ENCODE peak calls at places on chromosome 22, in five cellular contexts. C is fibroblast of lung, I is PC-3, Y is mammary epithelial cell, W is mesenchymal stem cell. G is an unnamed sample. For H3K4me1, the result is how much of the 10 kb centered on the place peaks cover.

GRCh38 chr22:41998361-41999261 is at the start of gene WBP2NL:
- DNase-seq in C (peak), I (peak), Y (peak), W (no peak), G (no peak)

GRCh38 chr22:37623075-37624016 is 14.7 kb downstream of the GGA1 start:
- DNase-seq in C (peak), I (peak), Y (no peak), W (peak), G (peak)

GRCh38 chr22:29312218-29313125 is 3.0 kb downstream of the RASL10A start:
- DNase-seq in C (no peak), I (no peak), Y (no peak), W (no peak), G (no peak)

GRCh38 chr22:22948651-22949611 is 61.3 kb downstream of the IGLL5 start:
- DNase-seq in C (peak), I (no peak), Y (no peak), W (no peak), G (no peak)

GRCh38 chr22:28072066-28072465 is 153.0 kb upstream of the PITPNB start:
- DNase-seq in C (no peak), I (peak), Y (peak), W (no peak), G (no peak)

GRCh38 chr22:38653741-38654140 is 2.5 kb downstream of the FAM227A start:
- DNase-seq in C (no peak), I (no peak), Y (no peak), W (no peak), G (no peak)

GRCh38 chr22:50329236-50329635 is 2.4 kb upstream of the DENND6B start:
- DNase-seq in C (no peak), I (peak), Y (peak), W (peak), G (no peak)

GRCh38 chr22:30694171-30694637 is 470 bp upstream of the OSBP2 start:
- DNase-seq in C (peak), I (peak), Y (peak), W (peak), G (peak)

GRCh38 chr22:37953437-37954179 is at the start of the genes C22orf23 and POLR2F:
- DNase-seq in C (peak), I (peak), Y (peak), W (peak), G (peak)

GRCh38 chr22:30541979-30542810 is 4.3 kb downstream of the SEC14L6 start:
- DNase-seq in C (peak), I (no peak), Y (no peak), W (peak), G (peak)

GRCh38 chr22:25895678-25896077 is 153.7 kb downstream of the MYO18B start:
- DNase-seq in C (no peak), I (no peak), Y (no peak), W (no peak), G (no peak)

GRCh38 chr22:48796295-48797015 is 1031.2 kb downstream of the BRD1 start:
- DNase-seq in C (no peak), I (no peak), Y (no peak), W (no peak), G (peak)

GRCh38 chr22:49281467-49282340 is 546.0 kb downstream of the BRD1 start:
- DNase-seq in C (no peak), I (no peak), Y (no peak), W (no peak), G (no peak)

GRCh38 chr22:38882972-38883622 is 11.1 kb upstream of the CBX6 start:
- DNase-seq in C (no peak), I (no peak), Y (no peak), W (no peak), G (no peak)

GRCh38 chr22:27718186-27719032 is 83.1 kb downstream of the MN1 start:
- DNase-seq in C (peak), I (peak), Y (peak), W (peak), G (no peak)

GRCh38 chr22:31977141-31977781 is 32.9 kb downstream of the YWHAH start:
- DNase-seq in C (peak), I (peak), Y (peak), W (peak), G (peak)

GRCh38 chr22:42939941-42940653 is 74.9 kb downstream of the PACSIN2 start:
- DNase-seq in C (peak), I (peak), Y (peak), W (peak), G (no peak)

GRCh38 chr22:22343603-22344276 is 99.2 kb downstream of the VPREB1 start:
- DNase-seq in C (no peak), I (no peak), Y (no peak), W (no peak), G (no peak)

GRCh38 chr22:43811777-43812148 is 342 bp downstream of the EFCAB6 start:
- DNase-seq in C (peak), I (peak), Y (peak), W (peak), G (no peak)

GRCh38 chr22:23675502-23676415 is 15.1 kb upstream of the RGL4 start:
- DNase-seq in C (no peak), I (peak), Y (no peak), W (no peak), G (no peak)

GRCh38 chr22:37044634-37045625 is 6.6 kb upstream of the KCTD17 start:
- DNase-seq in C (no peak), I (peak), Y (peak), W (no peak), G (no peak)

GRCh38 chr22:50625131-50625567 is 2.8 kb downstream of the ARSA start:
- DNase-seq in C (no peak), I (no peak), Y (no peak), W (no peak), G (no peak)

GRCh38 chr22:32836286-32836859 is 34.9 kb downstream of the TIMP3 start:
- DNase-seq in C (no peak), I (peak), Y (no peak), W (no peak), G (peak)

GRCh38 chr22:40462195-40462988 is 92.0 kb downstream of the SGSM3 start:
- DNase-seq in C (no peak), I (no peak), Y (no peak), W (no peak), G (no peak)

GRCh38 chr22:50605349-50606074 is 4.9 kb downstream of the MAPK8IP2 start:
- DNase-seq in C (no peak), I (no peak), Y (no peak), W (no peak), G (no peak)

GRCh38 chr22:41913842-41914534 is 886 bp downstream of the SHISA8 start:
- DNase-seq in C (no peak), I (no peak), Y (no peak), W (no peak), G (peak)

GRCh38 chr22:41799486-41800347 is 762 bp upstream of the CCDC134 start:
- DNase-seq in C (peak), I (no peak), Y (no peak), W (no peak), G (peak)

GRCh38 chr22:40211481-40212052 is 33.8 kb downstream of the TNRC6B start:
- DNase-seq in C (no peak), I (no peak), Y (no peak), W (no peak), G (no peak)

GRCh38 chr22:21961886-21962654 is 9.4 kb upstream of the PPM1F start:
- DNase-seq in C (peak), I (peak), Y (peak), W (peak), G (no peak)

GRCh38 chr22:24947383-24947782 is 889 bp upstream of the LHFPL7 start:
- DNase-seq in C (no peak), I (no peak), Y (no peak), W (no peak), G (no peak)

GRCh38 chr22:25025586-25025985 is 73.1 kb downstream of the KIAA1671 start:
- DNase-seq in C (no peak), I (no peak), Y (no peak), W (peak), G (no peak)

GRCh38 chr22:38144025-38144405 is 33.5 kb upstream of the BAIAP2L2 start:
- DNase-seq in C (no peak), I (peak), Y (no peak), W (no peak), G (no peak)

GRCh38 chr22:26770624-26771023 is 113.2 kb downstream of the MIAT start:
- DNase-seq in C (peak), I (no peak), Y (peak), W (peak), G (no peak)

GRCh38 chr22:42283288-42284229 is 13.1 kb upstream of the TCF20 start:
- DNase-seq in C (no peak), I (no peak), Y (no peak), W (peak), G (peak)

GRCh38 chr22:49272546-49273125 is 555.0 kb downstream of the BRD1 start:
- DNase-seq in C (no peak), I (no peak), Y (no peak), W (no peak), G (no peak)

DNA sequence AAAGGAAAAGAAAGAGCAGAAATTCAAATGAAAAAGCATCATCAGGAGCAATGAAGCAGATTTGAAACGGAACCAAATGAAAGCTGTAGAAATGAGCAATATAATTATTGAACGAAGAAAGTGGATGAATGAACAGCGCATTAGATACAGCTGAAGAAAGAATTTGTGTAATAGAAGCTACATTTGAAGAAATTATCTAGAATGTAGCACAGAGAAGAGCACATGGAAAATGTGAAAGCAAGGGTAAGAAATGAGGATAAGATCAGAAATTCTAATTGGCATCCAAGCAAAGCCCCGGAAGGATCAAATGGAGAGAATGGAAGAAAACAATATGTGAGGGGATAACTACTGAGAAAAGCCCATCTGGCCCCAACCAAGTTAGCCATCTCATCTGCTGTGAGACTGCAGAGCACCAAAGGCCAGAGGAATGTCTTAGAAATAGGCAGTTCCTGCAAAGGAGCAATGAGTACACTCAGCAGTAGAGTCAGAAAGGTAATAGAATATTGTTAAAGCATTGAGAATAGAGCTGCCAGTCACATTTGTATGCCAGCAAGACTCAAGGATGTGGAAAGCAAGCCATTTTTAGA is 51.9 kb downstream of the MED15 start:
- DNase-seq in C (no peak), I (no peak), Y (no peak), W (no peak), G (no peak)
- H3K4me1 ChIP-seq in C (under half), I (under half), Y (under half), W (under half), G (under half)

GRCh38 chr22:17694193-17694592 is 55.6 kb downstream of the BCL2L13 start:
- DNase-seq in C (no peak), I (no peak), Y (no peak), W (no peak), G (no peak)

GRCh38 chr22:17692841-17693240 is 54.3 kb downstream of the BCL2L13 start:
- DNase-seq in C (no peak), I (no peak), Y (no peak), W (no peak), G (no peak)

GRCh38 chr22:17695986-17696385 is 57.4 kb downstream of the BCL2L13 start:
- DNase-seq in C (no peak), I (no peak), Y (no peak), W (no peak), G (no peak)

GRCh38 chr22:17698948-17699347 is 60.4 kb downstream of the BCL2L13 start:
- DNase-seq in C (no peak), I (no peak), Y (no peak), W (no peak), G (no peak)

DNA sequence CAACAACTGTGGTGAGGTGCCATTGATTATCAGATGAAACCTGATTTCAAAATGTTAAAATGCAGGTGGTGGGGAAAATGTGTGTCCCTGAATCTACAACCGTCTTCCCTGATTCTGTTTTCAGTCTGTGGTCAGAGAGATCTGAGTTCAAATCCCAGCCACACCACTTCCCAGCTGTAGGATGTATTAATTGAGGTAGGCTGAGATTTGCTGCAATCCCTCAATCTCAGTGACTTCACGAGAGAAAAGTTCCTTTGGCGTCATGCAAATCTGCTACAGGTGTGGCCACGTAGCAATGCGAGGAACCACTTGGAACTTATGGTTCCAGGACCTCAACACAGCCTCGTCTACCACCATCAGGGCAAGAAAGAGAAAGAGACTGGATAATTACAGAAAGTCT is 56.2 kb downstream of the BCL2L13 start:
- DNase-seq in C (no peak), I (no peak), Y (no peak), W (no peak), G (no peak)
- H2AFZ ChIP-seq in C (no peak), I (no peak), Y (no peak), W (no peak), G (no peak)

GRCh38 chr22:46525681-46526483 is 11.5 kb downstream of the CELSR1 start:
- DNase-seq in C (no peak), I (peak), Y (peak), W (no peak), G (no peak)

GRCh38 chr22:46524203-46524740 is 13.1 kb downstream of the CELSR1 start:
- DNase-seq in C (no peak), I (no peak), Y (no peak), W (no peak), G (no peak)

GRCh38 chr22:46526484-46526839 is 11.0 kb downstream of the CELSR1 start:
- DNase-seq in C (no peak), I (no peak), Y (no peak), W (no peak), G (no peak)

GRCh38 chr22:46531776-46532175 is 5.6 kb downstream of the CELSR1 start:
- DNase-seq in C (no peak), I (peak), Y (no peak), W (no peak), G (no peak)

GRCh38 chr22:46528121-46528610 is 9.3 kb downstream of the CELSR1 start:
- DNase-seq in C (peak), I (peak), Y (peak), W (peak), G (no peak)
- H3K4me1 ChIP-seq in C (under half), I (half or more), Y (half or more), W (under half), G (under half)

GRCh38 chr22:35526333-35526979 is 14.2 kb upstream of the RASD2 start:
- DNase-seq in C (no peak), I (no peak), Y (no peak), W (no peak), G (peak)

GRCh38 chr22:35531695-35532094 is 8.9 kb upstream of the RASD2 start:
- DNase-seq in C (no peak), I (no peak), Y (no peak), W (no peak), G (no peak)

GRCh38 chr22:35530700-35531099 is 9.9 kb upstream of the RASD2 start:
- DNase-seq in C (no peak), I (no peak), Y (no peak), W (no peak), G (no peak)

GRCh38 chr22:35531202-35531601 is 9.4 kb upstream of the RASD2 start:
- DNase-seq in C (no peak), I (no peak), Y (no peak), W (no peak), G (no peak)

DNA sequence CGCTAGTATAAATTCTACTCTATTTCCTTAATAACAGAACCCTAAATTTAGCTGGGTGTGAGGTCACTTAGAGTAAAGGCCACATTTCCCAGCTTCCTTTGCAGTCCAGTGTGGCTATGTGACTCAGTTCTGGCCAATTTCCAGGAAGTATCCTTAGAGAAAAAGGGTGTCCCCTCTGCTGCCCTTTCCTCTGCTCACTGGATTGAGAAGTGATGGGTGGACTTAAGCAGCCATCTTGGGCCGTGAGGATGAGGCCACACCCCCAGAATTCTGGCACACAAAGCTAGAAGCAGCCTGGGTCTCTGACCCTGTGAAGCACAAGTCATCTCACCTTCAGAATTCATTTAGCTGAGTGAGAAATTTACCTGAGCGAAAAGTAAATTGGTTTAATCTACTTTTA is 11.7 kb upstream of the RASD2 start:
- DNase-seq in C (no peak), I (no peak), Y (no peak), W (no peak), G (no peak)
- H2AFZ ChIP-seq in C (no peak), I (no peak), Y (no peak), W (no peak), G (no peak)

GRCh38 chr22:45602824-45603301 is 68.8 kb upstream of the ATXN10 start:
- DNase-seq in C (peak), I (no peak), Y (no peak), W (peak), G (peak)

GRCh38 chr22:45600791-45601730 is 70.6 kb upstream of the ATXN10 start:
- DNase-seq in C (no peak), I (no peak), Y (peak), W (peak), G (no peak)

GRCh38 chr22:45602004-45602733 is 69.5 kb upstream of the ATXN10 start:
- DNase-seq in C (no peak), I (no peak), Y (no peak), W (no peak), G (no peak)

GRCh38 chr22:45604239-45604711 is 67.4 kb upstream of the ATXN10 start:
- DNase-seq in C (no peak), I (no peak), Y (peak), W (no peak), G (no peak)

GRCh38 chr22:45603631-45604030 is 68.0 kb upstream of the ATXN10 start:
- DNase-seq in C (no peak), I (no peak), Y (no peak), W (no peak), G (no peak)
- H3K4me1 ChIP-seq in C (under half), I (under half), Y (under half), W (under half), G (under half)

G was measured in neural progenitor cell.